ENCODE peak calls at places on chromosomes 7 and 10, in six cellular contexts. H, Q, O, X, P and B are unnamed samples.

GRCh38 chr10:132113766-132114365 is 48.1 kb downstream of the JAKMIP3 start:
- DNase-seq in H (peak), X (no peak), O (no peak), P (no peak), Q (peak), B (no peak)

GRCh38 chr7:44969701-44970494 is 8.9 kb downstream of the MYO1G start:
- DNase-seq in P (no peak), X (no peak), H (no peak), Q (no peak), O (no peak), B (no peak)

GRCh38 chr7:23298885-23299769 is at the start of gene MALSU1:
- DNase-seq in Q (peak), O (peak), P (peak), X (peak), H (peak), B (peak)

GRCh38 chr7:36765605-36766004 is 41.3 kb upstream of the AOAH start:
- DNase-seq in H (no peak), P (peak), Q (no peak), X (peak), O (no peak), B (no peak)

GRCh38 chr7:26060713-26061339 is 91.2 kb upstream of the NFE2L3 start:
- DNase-seq in H (no peak), Q (no peak), P (no peak), O (peak), X (no peak), B (no peak)

GRCh38 chr7:156559001-156559400 is 81.6 kb upstream of the RNF32 start:
- DNase-seq in H (no peak), X (no peak), O (no peak), Q (no peak), P (no peak), B (no peak)

GRCh38 chr7:107017965-107018714 is 26.4 kb upstream of the PRKAR2B start:
- DNase-seq in H (no peak), P (no peak), Q (no peak), O (no peak), X (no peak), B (no peak)

GRCh38 chr10:76150886-76151288 is 719.5 kb downstream of the LRMDA start:
- DNase-seq in H (no peak), Q (no peak), X (no peak), O (no peak), P (no peak), B (no peak)

GRCh38 chr10:128511284-128511683 is 385.1 kb upstream of the MKI67 start:
- DNase-seq in Q (no peak), H (no peak), O (no peak), P (no peak), X (no peak), B (no peak)

GRCh38 chr10:121608669-121609190 is 10.5 kb upstream of the FGFR2 start:
- DNase-seq in X (peak), P (peak), O (peak), Q (no peak), H (no peak), B (peak)

GRCh38 chr7:116327751-116328150 is 117.4 kb downstream of the TES start:
- DNase-seq in O (peak), H (no peak), X (peak), P (no peak), Q (no peak), B (no peak)

GRCh38 chr10:25047902-25048301 is 31.5 kb downstream of the THNSL1 start:
- DNase-seq in P (no peak), H (no peak), Q (no peak), O (peak), X (no peak), B (peak)

GRCh38 chr10:33653584-33654367 is 319.3 kb upstream of the NRP1 start:
- DNase-seq in P (no peak), X (no peak), Q (no peak), H (no peak), O (peak), B (peak)

GRCh38 chr7:86643478-86644281 is at the start of gene GRM3:
- DNase-seq in X (no peak), Q (no peak), O (no peak), H (no peak), P (peak), B (no peak)

GRCh38 chr10:44853148-44853734 is 57.9 kb upstream of the TMEM72 start:
- DNase-seq in H (no peak), Q (no peak), P (no peak), O (peak), X (no peak), B (peak)

GRCh38 chr7:36286241-36286640 is 103.4 kb upstream of the ANLN start:
- DNase-seq in O (no peak), X (no peak), P (no peak), Q (no peak), H (no peak), B (no peak)

GRCh38 chr10:114183563-114183962 is 4.4 kb downstream of the TDRD1 start:
- DNase-seq in O (no peak), H (no peak), X (no peak), P (no peak), Q (no peak), B (no peak)

GRCh38 chr7:116273283-116273917 is 63.1 kb downstream of the TES start:
- DNase-seq in X (peak), Q (no peak), H (no peak), P (no peak), O (no peak), B (no peak)

DNA sequence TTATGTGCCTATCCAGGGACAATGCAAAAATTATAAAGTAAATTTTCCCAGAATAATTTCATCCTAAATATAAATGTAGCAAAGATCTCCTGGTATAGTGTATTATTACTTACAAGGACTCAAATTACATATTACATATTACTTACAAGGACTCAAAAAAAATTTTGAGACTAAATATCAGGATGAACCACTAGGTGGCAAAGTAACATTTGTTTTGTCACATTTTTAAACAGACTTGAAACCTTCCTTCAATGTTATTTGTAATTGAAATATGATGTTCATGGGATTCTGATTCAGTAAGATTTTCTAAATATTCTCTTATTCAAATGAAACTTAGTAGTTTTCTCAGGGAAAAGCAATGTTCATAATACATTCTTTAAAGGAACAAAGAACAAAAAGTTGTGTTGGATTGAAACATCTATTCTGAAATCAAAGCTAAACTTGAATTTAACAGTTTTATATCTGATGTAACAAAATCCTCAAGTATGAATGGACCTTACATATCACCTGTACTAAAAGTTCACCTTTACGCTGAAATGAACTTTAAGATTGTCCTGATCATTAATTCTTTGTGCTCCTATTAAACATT is 74.3 kb upstream of the GNAI1 start:
- DNase-seq in X (peak), Q (no peak), H (no peak), P (peak), O (peak), B (peak)
- TF ChIP-seq CTCF in X (peak), Q (peak), H (peak), P (peak), O (peak), B (peak)

GRCh38 chr7:139618482-139619366 is 95.2 kb downstream of the CLEC2L start:
- DNase-seq in H (no peak), Q (no peak), O (peak), P (peak), X (peak), B (peak)
- TF ChIP-seq CTCF in H (peak), Q (peak), O (peak), P (peak), X (peak), B (peak)

GRCh38 chr10:55631071-55631654 is 729.9 kb downstream of the ZWINT start:
- DNase-seq in O (peak), H (peak), X (peak), Q (no peak), P (peak), B (no peak)

GRCh38 chr10:55630491-55631056 is 730.5 kb downstream of the ZWINT start:
- DNase-seq in P (peak), O (no peak), H (no peak), X (no peak), Q (no peak), B (no peak)

GRCh38 chr10:55627526-55628170 is 733.4 kb downstream of the ZWINT start:
- DNase-seq in P (peak), Q (no peak), X (no peak), O (no peak), H (no peak), B (no peak)

GRCh38 chr10:55628260-55628701 is 732.8 kb downstream of the ZWINT start:
- DNase-seq in O (no peak), P (peak), Q (peak), X (peak), H (peak), B (no peak)

GRCh38 chr10:55629792-55630490 is 731.1 kb downstream of the ZWINT start:
- DNase-seq in Q (no peak), H (peak), P (peak), X (peak), O (no peak), B (no peak)
- TF ChIP-seq CTCF in Q (peak), H (no peak), P (peak), X (peak), O (peak), B (no peak)

DNA sequence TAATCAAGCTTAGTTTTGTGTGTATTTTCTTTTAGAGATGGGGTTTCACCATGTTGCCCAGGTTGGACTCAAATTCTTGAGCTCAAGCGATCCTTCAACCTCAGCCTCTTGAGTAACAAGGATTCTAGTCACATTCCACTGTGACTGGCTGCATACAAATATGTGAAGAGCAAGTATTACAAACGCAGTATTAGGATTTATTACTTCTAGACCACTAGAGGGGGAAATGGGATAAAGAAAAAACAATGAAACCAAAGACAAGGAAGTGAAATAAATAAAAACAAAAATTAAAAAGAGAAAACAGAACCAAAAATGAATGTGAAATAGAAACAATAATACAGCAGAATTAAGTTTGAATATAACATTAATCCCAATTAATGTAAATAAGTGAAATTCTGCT is 308.7 kb downstream of the ANKRD30A start:
- DNase-seq in O (no peak), X (peak), Q (no peak), P (no peak), H (no peak), B (no peak)
- TF ChIP-seq CTCF in O (no peak), X (peak), Q (no peak), P (peak), H (no peak), B (peak)

DNA sequence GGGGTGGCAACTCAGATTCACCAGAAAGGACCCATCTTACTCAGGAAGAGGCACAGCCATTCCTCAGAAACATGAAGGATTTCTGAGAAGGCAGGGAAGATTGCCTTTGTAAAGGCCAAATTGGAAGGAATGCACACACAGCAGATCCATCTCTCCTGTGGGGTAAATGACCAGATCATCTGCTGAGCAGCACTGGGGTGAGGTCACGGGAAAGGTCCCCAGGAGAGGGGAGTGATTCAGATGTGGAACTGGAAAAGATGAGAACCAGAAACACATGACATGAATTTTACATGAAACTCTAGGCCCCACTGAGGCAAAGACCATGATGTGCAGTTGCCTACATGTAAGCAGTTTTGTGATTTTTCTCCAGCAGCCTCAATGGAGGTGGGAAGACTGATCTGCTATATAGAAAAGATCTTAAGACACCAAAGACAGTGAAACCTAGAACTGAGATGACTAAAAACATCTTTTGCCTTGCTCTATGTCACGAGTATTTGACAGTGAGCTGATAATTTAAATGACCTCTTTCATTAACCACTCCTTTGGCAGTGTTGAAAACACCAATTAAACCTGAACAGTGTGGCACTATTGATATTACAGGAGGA is 91.6 kb downstream of the AMPH start:
- DNase-seq in Q (no peak), O (no peak), H (no peak), X (no peak), P (no peak), B (no peak)
- TF ChIP-seq CTCF in Q (no peak), O (no peak), H (no peak), X (no peak), P (no peak), B (no peak)

GRCh38 chr7:133310232-133310852 is 57.5 kb downstream of the EXOC4 start:
- DNase-seq in P (no peak), O (peak), H (peak), X (no peak), Q (no peak), B (no peak)

GRCh38 chr7:133313575-133313974 is 60.7 kb downstream of the EXOC4 start:
- DNase-seq in H (no peak), X (no peak), P (no peak), Q (no peak), O (no peak), B (no peak)

GRCh38 chr7:133314084-133314483 is 61.2 kb downstream of the EXOC4 start:
- DNase-seq in O (no peak), H (no peak), X (no peak), Q (no peak), P (no peak), B (no peak)

GRCh38 chr7:133303931-133304330 is 51.1 kb downstream of the EXOC4 start:
- DNase-seq in Q (no peak), P (no peak), H (no peak), X (no peak), O (no peak), B (no peak)

GRCh38 chr7:133309333-133309732 is 56.5 kb downstream of the EXOC4 start:
- DNase-seq in X (no peak), P (no peak), O (no peak), Q (no peak), H (no peak), B (no peak)
- TF ChIP-seq CTCF in X (no peak), P (no peak), O (no peak), Q (no peak), H (no peak), B (no peak)

DNA sequence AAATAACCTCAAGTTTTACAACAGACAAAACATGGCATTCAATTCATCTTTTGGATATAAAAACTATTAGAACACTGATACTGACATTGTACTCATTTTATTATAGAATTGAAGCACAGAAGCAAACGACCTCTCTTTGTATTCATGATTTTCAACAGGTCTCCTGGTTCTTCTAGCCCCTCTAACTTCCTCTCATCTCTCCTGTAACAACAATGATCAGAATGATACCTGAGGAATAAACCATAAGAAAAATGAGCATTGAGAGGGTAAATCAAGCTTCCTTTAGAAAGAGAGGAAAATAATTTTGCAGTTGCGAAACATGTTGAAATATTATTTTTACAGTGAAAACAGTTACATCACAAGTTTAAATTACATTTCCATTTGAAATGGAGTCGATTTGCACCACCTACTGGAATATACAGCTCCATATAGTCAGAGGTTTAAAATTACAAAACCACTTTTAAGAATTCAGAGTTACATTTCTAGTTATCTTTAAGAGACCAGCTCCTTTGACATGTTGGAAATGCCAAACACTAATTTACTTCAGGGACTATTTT is 17.5 kb upstream of the TEX36 start:
- DNase-seq in P (no peak), Q (no peak), X (peak), O (peak), H (no peak), B (peak)
- TF ChIP-seq CTCF in P (peak), Q (no peak), X (peak), O (no peak), H (no peak), B (peak)